ENCODE peak calls at places on chromosome 5, in seven cellular contexts. P is tibial nerve, Z is stomach, R is cardiac muscle cell, T is neural progenitor cell, S is tibial artery, G is esophagus muscularis mucosa. L is an unnamed sample.

GRCh38 chr5:132054697-132055440 is 5.6 kb upstream of the IL3 start:
- DNase-seq in P (no peak), Z (no peak), R (no peak), T (no peak), S (no peak), G (no peak), L (no peak)

GRCh38 chr5:113224605-113225065 is 210.2 kb downstream of the TSSK1B start:
- DNase-seq in P (no peak), Z (no peak), R (no peak), T (no peak), S (no peak), G (no peak), L (no peak)

GRCh38 chr5:140106805-140107311 is 7.1 kb upstream of the PURA start:
- DNase-seq in P (no peak), Z (no peak), R (no peak), T (no peak), S (no peak), G (no peak), L (peak)

GRCh38 chr5:76199321-76200318 is 116.4 kb downstream of the SV2C start:
- DNase-seq in P (no peak), Z (no peak), R (no peak), T (no peak), S (no peak), G (no peak), L (no peak)

GRCh38 chr5:168365581-168366081 is 74.2 kb downstream of the WWC1 start:
- DNase-seq in P (no peak), Z (peak), R (peak), T (peak), S (peak), G (no peak), L (no peak)

GRCh38 chr5:39992617-39993203 is 567.9 kb upstream of the DAB2 start:
- DNase-seq in P (no peak), Z (no peak), R (no peak), T (no peak), S (no peak), G (no peak), L (no peak)

GRCh38 chr5:125093776-125094175 is 347.3 kb upstream of the ZNF608 start:
- DNase-seq in P (no peak), Z (no peak), R (no peak), T (no peak), S (no peak), G (no peak), L (no peak)

GRCh38 chr5:126122942-126123341 is 300.3 kb upstream of the GRAMD2B start:
- DNase-seq in P (no peak), Z (no peak), R (peak), T (peak), S (no peak), G (no peak), L (no peak)

GRCh38 chr5:142000176-142000575 is 12.7 kb downstream of the GNPDA1 start:
- DNase-seq in P (no peak), Z (no peak), R (no peak), T (no peak), S (no peak), G (no peak), L (no peak)

GRCh38 chr5:117118499-117118898 is 543.9 kb upstream of the SEMA6A start:
- DNase-seq in P (no peak), Z (no peak), R (no peak), T (no peak), S (no peak), G (no peak), L (no peak)

GRCh38 chr5:138927979-138928378 is 52.8 kb upstream of the LRRTM2 start:
- DNase-seq in P (no peak), Z (peak), R (peak), T (no peak), S (no peak), G (no peak), L (peak)

GRCh38 chr5:78424680-78425079 is 64.3 kb downstream of the SCAMP1 start:
- DNase-seq in P (no peak), Z (no peak), R (no peak), T (no peak), S (no peak), G (no peak), L (no peak)

GRCh38 chr5:68086857-68087256 is 128.7 kb upstream of the PIK3R1 start:
- DNase-seq in P (peak), Z (no peak), R (no peak), T (no peak), S (peak), G (no peak), L (no peak)

GRCh38 chr5:156155638-156156037 is 171.3 kb upstream of the SGCD start:
- DNase-seq in P (no peak), Z (no peak), R (peak), T (no peak), S (no peak), G (no peak), L (no peak)

GRCh38 chr5:157350939-157351338 is 85.0 kb downstream of the CYFIP2 start:
- DNase-seq in P (no peak), Z (no peak), R (no peak), T (no peak), S (no peak), G (no peak), L (no peak)

GRCh38 chr5:140372971-140373487 is 13.0 kb downstream of the SLC4A9 start:
- DNase-seq in P (peak), Z (peak), R (peak), T (peak), S (peak), G (no peak), L (no peak)

GRCh38 chr5:18744990-18745590 is 1110.8 kb downstream of the TAF11L14 start:
- DNase-seq in P (no peak), Z (no peak), R (no peak), T (no peak), S (no peak), G (peak), L (no peak)

GRCh38 chr5:35741126-35741711 is 115.5 kb upstream of the IL7R start:
- DNase-seq in P (no peak), Z (no peak), R (no peak), T (no peak), S (no peak), G (no peak), L (no peak)

GRCh38 chr5:124513216-124513615 is 233.2 kb downstream of the ZNF608 start:
- DNase-seq in P (no peak), Z (no peak), R (no peak), T (no peak), S (no peak), G (no peak), L (no peak)

GRCh38 chr5:98096155-98096554 is 677.3 kb upstream of the RGMB start:
- DNase-seq in P (no peak), Z (no peak), R (no peak), T (no peak), S (no peak), G (no peak), L (no peak)

GRCh38 chr5:150905312-150905683 is 518 bp upstream of the ZNF300 start:
- DNase-seq in P (no peak), Z (no peak), R (no peak), T (no peak), S (no peak), G (no peak), L (no peak)

GRCh38 chr5:52784741-52785140 is 3.0 kb upstream of the ITGA1 start:
- DNase-seq in P (no peak), Z (no peak), R (no peak), T (no peak), S (no peak), G (no peak), L (no peak)

GRCh38 chr5:67093259-67093658 is 103.3 kb downstream of the CD180 start:
- DNase-seq in P (no peak), Z (no peak), R (no peak), T (no peak), S (no peak), G (no peak), L (no peak)

GRCh38 chr5:82421119-82421518 is 143.0 kb upstream of the RPS23 start:
- DNase-seq in P (no peak), Z (no peak), R (no peak), T (no peak), S (no peak), G (peak), L (no peak)
- TF ChIP-seq CTCF in P (no peak), Z (no peak), R (peak), T (no peak), S (peak), G (no peak), L (no peak)

GRCh38 chr5:1108865-1109174 is 3.0 kb downstream of the SLC12A7 start:
- DNase-seq in P (no peak), Z (no peak), R (no peak), T (no peak), S (no peak), G (no peak), L (no peak)

GRCh38 chr5:1105350-1106265 is 6.3 kb downstream of the SLC12A7 start:
- DNase-seq in P (no peak), Z (peak), R (no peak), T (no peak), S (no peak), G (no peak), L (no peak)

GRCh38 chr5:1108008-1108864 is 3.6 kb downstream of the SLC12A7 start:
- DNase-seq in P (no peak), Z (no peak), R (no peak), T (no peak), S (no peak), G (no peak), L (no peak)

GRCh38 chr5:1106385-1107166 is 5.3 kb downstream of the SLC12A7 start:
- DNase-seq in P (no peak), Z (no peak), R (no peak), T (no peak), S (no peak), G (no peak), L (no peak)

GRCh38 chr5:1107167-1108007 is 4.5 kb downstream of the SLC12A7 start:
- DNase-seq in P (no peak), Z (no peak), R (no peak), T (no peak), S (no peak), G (no peak), L (no peak)
- H3K4me3 ChIP-seq in P (no peak), Z (peak), R (no peak), T (no peak), S (no peak), G (no peak), L (no peak)

DNA sequence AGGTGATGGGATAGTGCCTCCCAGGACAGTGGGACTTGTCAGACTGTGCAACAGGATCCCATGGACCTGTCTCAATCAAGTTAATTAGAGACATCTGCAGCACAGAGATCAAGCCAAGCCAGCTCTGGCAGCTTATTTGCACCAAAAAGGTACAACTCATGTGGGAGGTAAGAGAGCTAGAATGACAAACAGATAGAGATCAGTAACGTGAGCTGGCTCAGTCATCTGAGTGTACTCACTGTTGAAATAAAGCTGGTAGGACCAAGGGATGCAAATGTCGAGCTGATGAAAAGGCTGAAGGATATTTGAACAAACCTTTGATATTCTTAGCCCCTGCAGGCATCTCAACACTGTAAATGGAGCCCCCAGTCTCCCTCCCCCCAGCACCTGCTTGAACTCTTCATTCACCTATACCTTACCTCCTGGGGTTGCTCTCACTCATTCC is 198.1 kb downstream of the EFNA5 start:
- DNase-seq in P (no peak), Z (no peak), R (no peak), T (no peak), S (no peak), G (no peak), L (no peak)
- H3K27ac ChIP-seq in P (no peak), Z (no peak), R (no peak), T (no peak), S (no peak), G (no peak), L (no peak)

GRCh38 chr5:178703015-178703414 is 27.4 kb downstream of the ZNF354A start:
- DNase-seq in P (no peak), Z (no peak), R (no peak), T (no peak), S (no peak), G (no peak), L (no peak)
- TF ChIP-seq CTCF in P (no peak), Z (no peak), R (no peak), T (no peak), S (no peak), G (no peak), L (no peak)

GRCh38 chr5:65262590-65263189 is 219.0 kb downstream of the ADAMTS6 start:
- DNase-seq in P (no peak), Z (no peak), R (peak), T (peak), S (no peak), G (no peak), L (no peak)
- H3K4me3 ChIP-seq in P (no peak), Z (no peak), R (no peak), T (no peak), S (no peak), G (no peak), L (peak)

GRCh38 chr5:55441107-55441771 is 93.5 kb downstream of the PLPP1 start:
- DNase-seq in P (no peak), Z (no peak), R (peak), T (peak), S (no peak), G (no peak), L (no peak)
- H3K27ac ChIP-seq in P (peak), Z (peak), R (peak), T (peak), S (peak), G (peak), L (no peak)

GRCh38 chr5:174425271-174425963 is 299.0 kb upstream of the MSX2 start:
- DNase-seq in P (no peak), Z (no peak), R (peak), T (no peak), S (no peak), G (peak), L (no peak)

GRCh38 chr5:174423538-174423937 is 300.8 kb upstream of the MSX2 start:
- DNase-seq in P (no peak), Z (no peak), R (peak), T (no peak), S (no peak), G (peak), L (no peak)

GRCh38 chr5:174426388-174426787 is 298.0 kb upstream of the MSX2 start:
- DNase-seq in P (no peak), Z (no peak), R (no peak), T (no peak), S (no peak), G (peak), L (no peak)

GRCh38 chr5:174425964-174426290 is 298.5 kb upstream of the MSX2 start:
- DNase-seq in P (no peak), Z (no peak), R (no peak), T (no peak), S (no peak), G (no peak), L (no peak)

DNA sequence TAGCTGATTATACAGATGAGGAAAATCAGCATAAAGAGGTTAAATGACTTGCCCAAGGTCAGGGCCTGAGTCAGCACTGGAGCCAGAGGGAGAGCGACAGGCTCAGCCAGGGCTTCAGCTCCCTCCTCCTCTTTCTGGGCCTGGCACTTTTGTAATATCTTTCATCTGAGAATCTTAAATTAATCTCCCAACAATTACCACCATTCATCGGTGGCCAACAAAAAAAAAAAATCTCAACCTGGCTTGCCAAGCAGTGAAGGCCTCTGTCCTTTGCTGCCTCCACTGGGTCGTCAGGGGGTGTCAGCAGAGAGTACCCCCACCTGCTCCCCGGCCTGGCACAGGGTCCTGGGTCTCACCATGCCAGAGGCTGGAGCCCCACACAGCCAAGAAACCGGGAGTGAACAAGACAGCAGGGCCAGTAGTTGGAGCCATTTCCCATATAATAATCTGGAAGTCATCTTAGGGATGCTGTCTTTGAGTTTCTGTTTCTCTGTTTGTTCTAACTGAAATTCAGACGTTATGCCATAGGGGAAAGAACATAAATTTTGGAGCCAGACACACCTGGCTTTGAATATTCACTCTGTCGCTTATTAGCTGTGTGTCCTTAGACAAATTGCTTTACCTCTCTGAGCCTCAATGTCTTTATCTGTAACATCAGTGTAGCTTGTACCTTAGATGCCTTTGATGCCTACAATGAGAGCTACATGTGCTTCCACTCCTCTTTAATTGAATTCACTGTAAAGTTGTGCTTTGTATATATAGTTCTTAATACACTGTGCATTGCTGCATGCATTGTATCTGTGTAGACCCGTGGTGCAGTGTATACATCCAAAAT is 299.9 kb upstream of the MSX2 start:
- DNase-seq in P (no peak), Z (no peak), R (peak), T (no peak), S (no peak), G (peak), L (no peak)
- TF ChIP-seq CTCF in P (no peak), Z (no peak), R (no peak), T (peak), S (no peak), G (no peak), L (no peak)